ENCODE peak calls at places on chromosome 1, in seven cellular contexts. One of them, this sample, is unnamed.

GRCh38 chr1:197171531-197171930 is 25.1 kb upstream of the ASPM start:
- DNase-seq in coronary artery: no peak
- DNase-seq in mucosa of descending colon: no peak
- DNase-seq in midbrain: no peak
- DNase-seq in globus pallidus: no peak
- DNase-seq in AG08396: no peak
- DNase-seq in pons: no peak
- DNase-seq in this sample: no peak

GRCh38 chr1:200296091-200296661 is 113.7 kb downstream of the ZNF281 start:
- DNase-seq in globus pallidus: no peak
- DNase-seq in midbrain: no peak
- DNase-seq in mucosa of descending colon: no peak
- DNase-seq in AG08396: no peak
- DNase-seq in coronary artery: no peak
- DNase-seq in pons: no peak
- DNase-seq in this sample: no peak

GRCh38 chr1:41423511-41424191 is 60.8 kb downstream of the EDN2 start:
- DNase-seq in mucosa of descending colon: no peak
- DNase-seq in midbrain: no peak
- DNase-seq in pons: no peak
- DNase-seq in coronary artery: no peak
- DNase-seq in globus pallidus: no peak
- DNase-seq in AG08396: no peak
- DNase-seq in this sample: no peak

GRCh38 chr1:104648269-104648691 is 898.6 kb downstream of the AMY1C start:
- DNase-seq in midbrain: peak; percentile 2
- DNase-seq in AG08396: no peak
- DNase-seq in coronary artery: no peak
- DNase-seq in pons: peak; percentile 10
- DNase-seq in mucosa of descending colon: no peak
- DNase-seq in globus pallidus: peak; percentile 5
- DNase-seq in this sample: peak; percentile 74

GRCh38 chr1:66436378-66437135 is 97.4 kb upstream of the SGIP1 start:
- DNase-seq in globus pallidus: no peak
- DNase-seq in AG08396: peak; percentile 40
- DNase-seq in pons: no peak
- DNase-seq in mucosa of descending colon: no peak
- DNase-seq in midbrain: no peak
- DNase-seq in coronary artery: no peak
- DNase-seq in this sample: no peak

GRCh38 chr1:180585994-180586359 is 27.2 kb downstream of the OVAAL start:
- DNase-seq in midbrain: no peak
- DNase-seq in globus pallidus: no peak
- DNase-seq in mucosa of descending colon: no peak
- DNase-seq in coronary artery: no peak
- DNase-seq in pons: no peak
- DNase-seq in AG08396: no peak
- DNase-seq in this sample: no peak

GRCh38 chr1:64223329-64224151 is 20.1 kb downstream of the UBE2U start:
- DNase-seq in AG08396: peak; percentile 65
- DNase-seq in globus pallidus: no peak
- DNase-seq in coronary artery: no peak
- DNase-seq in pons: no peak
- DNase-seq in midbrain: no peak
- DNase-seq in mucosa of descending colon: no peak
- DNase-seq in this sample: no peak

GRCh38 chr1:243837907-243838546 is 12.0 kb downstream of the AKT3 start:
- DNase-seq in midbrain: no peak
- DNase-seq in coronary artery: no peak
- DNase-seq in AG08396: no peak
- DNase-seq in globus pallidus: no peak
- DNase-seq in mucosa of descending colon: no peak
- DNase-seq in pons: no peak
- DNase-seq in this sample: no peak

GRCh38 chr1:209409786-209410185 is 173.7 kb upstream of the CAMK1G start:
- DNase-seq in AG08396: no peak
- DNase-seq in pons: no peak
- DNase-seq in coronary artery: no peak
- DNase-seq in midbrain: no peak
- DNase-seq in mucosa of descending colon: no peak
- DNase-seq in globus pallidus: no peak
- DNase-seq in this sample: no peak

This sample was measured in NCI-H2171 treated with DMSO at 0.1 percent for 48 hours.